ENCODE peak calls at places on chromosome 15, in seven cellular contexts. One of them, this sample, is unnamed.

GRCh38 chr15:47352217-47352616 is 365.1 kb upstream of the SEMA6D start:
- DNase-seq in AG04450: no peak
- DNase-seq in body of pancreas: no peak
- DNase-seq in cardiac fibroblast: no peak
- DNase-seq in uterus: no peak
- DNase-seq in Panc1: no peak
- DNase-seq in GM23248: no peak
- DNase-seq in this sample: no peak

GRCh38 chr15:60520825-60521368 is 42.0 kb upstream of the ICE2 start:
- DNase-seq in AG04450: peak; percentile 47
- DNase-seq in GM23248: peak; percentile 66
- DNase-seq in body of pancreas: peak; percentile 82
- DNase-seq in Panc1: peak; percentile 72
- DNase-seq in uterus: peak; percentile 55
- DNase-seq in cardiac fibroblast: peak; percentile 77
- DNase-seq in this sample: peak; percentile 83

GRCh38 chr15:68592054-68592453 is 13.3 kb downstream of the CORO2B start:
- DNase-seq in AG04450: no peak
- DNase-seq in uterus: no peak
- DNase-seq in GM23248: no peak
- DNase-seq in cardiac fibroblast: no peak
- DNase-seq in Panc1: no peak
- DNase-seq in body of pancreas: no peak
- DNase-seq in this sample: peak; percentile 64

GRCh38 chr15:98147415-98147814 is 186.9 kb downstream of the ARRDC4 start:
- DNase-seq in uterus: no peak
- DNase-seq in GM23248: no peak
- DNase-seq in cardiac fibroblast: no peak
- DNase-seq in body of pancreas: no peak
- DNase-seq in AG04450: no peak
- DNase-seq in Panc1: no peak
- DNase-seq in this sample: no peak

GRCh38 chr15:49423021-49423420 is at the start of gene FGF7:
- DNase-seq in GM23248: peak; percentile 88
- DNase-seq in body of pancreas: no peak
- DNase-seq in Panc1: no peak
- DNase-seq in uterus: peak; percentile 26
- DNase-seq in AG04450: peak; percentile 66
- DNase-seq in cardiac fibroblast: peak; percentile 90
- DNase-seq in this sample: peak; percentile 64

GRCh38 chr15:51368751-51369450 is 27.4 kb downstream of the GLDN start:
- DNase-seq in uterus: no peak
- DNase-seq in AG04450: peak; percentile 81
- DNase-seq in Panc1: peak; percentile 22
- DNase-seq in cardiac fibroblast: peak; percentile 30
- DNase-seq in GM23248: peak; percentile 69
- DNase-seq in body of pancreas: no peak
- DNase-seq in this sample: peak; percentile 70

GRCh38 chr15:51229907-51230328 is 108.5 kb downstream of the CYP19A1 start:
- DNase-seq in body of pancreas: no peak
- DNase-seq in Panc1: no peak
- DNase-seq in cardiac fibroblast: peak; percentile 67
- DNase-seq in GM23248: peak; percentile 72
- DNase-seq in AG04450: no peak
- DNase-seq in uterus: no peak
- DNase-seq in this sample: peak; percentile 66

GRCh38 chr15:52308446-52309153 is 13.0 kb upstream of the MYO5C start:
- DNase-seq in cardiac fibroblast: no peak
- DNase-seq in GM23248: no peak
- DNase-seq in Panc1: no peak
- DNase-seq in body of pancreas: no peak
- DNase-seq in AG04450: no peak
- DNase-seq in uterus: no peak
- DNase-seq in this sample: no peak

GRCh38 chr15:71687902-71688508 is 122.3 kb upstream of the NR2E3 start:
- DNase-seq in GM23248: peak; percentile 56
- DNase-seq in Panc1: no peak
- DNase-seq in cardiac fibroblast: no peak
- DNase-seq in body of pancreas: no peak
- DNase-seq in uterus: no peak
- DNase-seq in AG04450: no peak
- DNase-seq in this sample: peak; percentile 73

GRCh38 chr15:29859981-29860745 is 37.9 kb upstream of the TJP1 start:
- DNase-seq in cardiac fibroblast: peak; percentile 33
- DNase-seq in body of pancreas: no peak
- DNase-seq in Panc1: no peak
- DNase-seq in uterus: no peak
- DNase-seq in AG04450: peak; percentile 49
- DNase-seq in GM23248: peak; percentile 88
- DNase-seq in this sample: peak; percentile 68

GRCh38 chr15:72242775-72243370 is 11.9 kb upstream of the PKM start:
- DNase-seq in body of pancreas: no peak
- DNase-seq in Panc1: no peak
- DNase-seq in uterus: no peak
- DNase-seq in GM23248: no peak
- DNase-seq in AG04450: no peak
- DNase-seq in cardiac fibroblast: no peak
- DNase-seq in this sample: no peak

GRCh38 chr15:43915820-43916660 is 89.2 kb downstream of the WDR76 start:
- DNase-seq in body of pancreas: no peak
- DNase-seq in GM23248: no peak
- DNase-seq in AG04450: no peak
- DNase-seq in Panc1: no peak
- DNase-seq in uterus: peak; percentile 13
- DNase-seq in cardiac fibroblast: no peak
- DNase-seq in this sample: no peak

GRCh38 chr15:63194291-63194681 is 4.9 kb downstream of the RAB8B start:
- DNase-seq in cardiac fibroblast: no peak
- DNase-seq in uterus: no peak
- DNase-seq in AG04450: no peak
- DNase-seq in GM23248: no peak
- DNase-seq in Panc1: no peak
- DNase-seq in body of pancreas: no peak
- DNase-seq in this sample: no peak

GRCh38 chr15:87817553-87817952 is 439.0 kb downstream of the NTRK3 start:
- DNase-seq in Panc1: no peak
- DNase-seq in GM23248: peak; percentile 39
- DNase-seq in uterus: no peak
- DNase-seq in body of pancreas: no peak
- DNase-seq in AG04450: no peak
- DNase-seq in cardiac fibroblast: peak; percentile 18
- DNase-seq in this sample: peak; percentile 30

GRCh38 chr15:59993950-59994401 is 10.1 kb upstream of the FOXB1 start:
- DNase-seq in cardiac fibroblast: no peak
- DNase-seq in AG04450: no peak
- DNase-seq in GM23248: no peak
- DNase-seq in Panc1: no peak
- DNase-seq in uterus: no peak
- DNase-seq in body of pancreas: no peak
- DNase-seq in this sample: no peak

GRCh38 chr15:99073008-99073714 is 31.7 kb upstream of the SYNM start:
- DNase-seq in uterus: no peak
- DNase-seq in cardiac fibroblast: no peak
- DNase-seq in body of pancreas: no peak
- DNase-seq in AG04450: no peak
- DNase-seq in GM23248: no peak
- DNase-seq in Panc1: no peak
- DNase-seq in this sample: peak; percentile 50

GRCh38 chr15:80710635-80711553 is 15.8 kb downstream of the ABHD17C start:
- DNase-seq in body of pancreas: no peak
- DNase-seq in Panc1: no peak
- DNase-seq in AG04450: no peak
- DNase-seq in GM23248: peak; percentile 42
- DNase-seq in uterus: no peak
- DNase-seq in cardiac fibroblast: no peak
- DNase-seq in this sample: no peak

GRCh38 chr15:69629631-69630161 is 177.1 kb downstream of the RPLP1 start:
- DNase-seq in GM23248: no peak
- DNase-seq in cardiac fibroblast: no peak
- DNase-seq in Panc1: no peak
- DNase-seq in body of pancreas: no peak
- DNase-seq in AG04450: no peak
- DNase-seq in uterus: no peak
- DNase-seq in this sample: no peak

GRCh38 chr15:49301562-49301961 is 121.5 kb upstream of the FGF7 start:
- DNase-seq in Panc1: no peak
- DNase-seq in body of pancreas: no peak
- DNase-seq in GM23248: peak; percentile 50
- DNase-seq in uterus: no peak
- DNase-seq in cardiac fibroblast: no peak
- DNase-seq in AG04450: no peak
- DNase-seq in this sample: peak; percentile 17

GRCh38 chr15:52306270-52306669 is 10.7 kb upstream of the MYO5C start:
- DNase-seq in AG04450: peak; percentile 26
- DNase-seq in cardiac fibroblast: peak; percentile 36
- DNase-seq in GM23248: peak; percentile 79
- DNase-seq in uterus: no peak
- DNase-seq in Panc1: peak; percentile 42
- DNase-seq in body of pancreas: no peak
- DNase-seq in this sample: peak; percentile 61

GRCh38 chr15:78750566-78750965 is 60.7 kb downstream of the ADAMTS7 start:
- DNase-seq in body of pancreas: peak; percentile 57
- DNase-seq in cardiac fibroblast: no peak
- DNase-seq in uterus: peak; percentile 20
- DNase-seq in AG04450: no peak
- DNase-seq in GM23248: peak; percentile 55
- DNase-seq in Panc1: no peak
- DNase-seq in this sample: no peak
- H3K4me3 ChIP-seq in body of pancreas: no peak overlapping the region
- H3K4me3 ChIP-seq in cardiac fibroblast: no peak overlapping the region
- H3K4me3 ChIP-seq in uterus: no peak overlapping the region
- H3K4me3 ChIP-seq in AG04450: no peak overlapping the region
- H3K4me3 ChIP-seq in GM23248: peak overlapping the region; percentile 54
- H3K4me3 ChIP-seq in Panc1: peak overlapping the region; percentile 13
- H3K4me3 ChIP-seq in this sample: no peak overlapping the region

GRCh38 chr15:65981837-65982696 is 112.8 kb downstream of the RAB11A start:
- DNase-seq in Panc1: no peak
- DNase-seq in AG04450: no peak
- DNase-seq in GM23248: no peak
- DNase-seq in uterus: no peak
- DNase-seq in body of pancreas: peak; percentile 65
- DNase-seq in cardiac fibroblast: no peak
- DNase-seq in this sample: no peak
- H3K4me3 ChIP-seq in Panc1: peak overlapping the region; percentile 9
- H3K4me3 ChIP-seq in AG04450: no peak overlapping the region
- H3K4me3 ChIP-seq in GM23248: no peak overlapping the region
- H3K4me3 ChIP-seq in uterus: no peak overlapping the region
- H3K4me3 ChIP-seq in body of pancreas: no peak overlapping the region
- H3K4me3 ChIP-seq in cardiac fibroblast: no peak overlapping the region
- H3K4me3 ChIP-seq in this sample: no peak overlapping the region

DNA sequence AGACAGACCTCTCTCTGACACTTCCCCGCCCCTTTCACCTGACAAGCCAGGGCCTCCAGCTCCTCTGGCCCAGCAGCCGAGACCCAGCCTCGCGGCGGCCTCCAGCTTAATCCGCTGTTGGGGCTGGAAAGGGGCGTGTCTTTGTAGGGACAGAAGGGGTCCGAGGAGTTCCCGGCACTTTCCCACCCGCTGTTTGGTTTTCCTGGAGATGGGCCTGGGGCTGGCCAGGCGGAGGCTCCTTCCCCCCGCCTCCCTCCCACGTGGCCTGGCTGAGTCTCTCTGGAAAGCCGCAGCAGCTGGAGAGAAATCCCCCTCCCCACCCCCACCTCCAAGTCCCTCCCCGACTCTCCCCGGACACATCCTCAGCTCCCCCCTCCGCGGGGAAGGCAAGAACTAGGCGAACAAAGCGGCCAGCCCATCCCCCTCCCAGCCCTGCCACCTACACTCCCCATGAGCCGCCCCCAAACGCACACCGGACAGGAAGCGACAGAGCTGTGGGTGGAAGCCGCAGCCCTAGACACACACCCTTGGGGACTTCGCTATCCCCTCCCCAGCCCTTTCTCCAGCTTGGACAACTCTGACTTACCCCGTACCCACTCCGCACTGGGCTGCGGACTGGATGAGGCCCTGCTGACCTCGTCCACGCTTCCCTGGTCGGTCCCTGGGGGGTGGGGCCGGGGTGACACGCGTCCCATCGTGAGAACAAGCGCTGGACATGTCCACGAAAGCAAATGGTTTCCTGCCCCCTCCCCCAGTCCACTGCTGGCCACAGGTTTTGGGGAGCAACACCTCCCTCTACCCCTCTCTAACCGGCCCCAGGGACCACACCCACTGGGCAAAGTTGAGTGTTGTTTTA is 1.2 kb downstream of the IGDCC4 start:
- DNase-seq in Panc1: no peak
- DNase-seq in AG04450: peak; percentile 46
- DNase-seq in GM23248: peak; percentile 23
- DNase-seq in body of pancreas: peak; percentile 43
- DNase-seq in uterus: peak; percentile 54
- DNase-seq in cardiac fibroblast: peak; percentile 29
- DNase-seq in this sample: peak; percentile 67
- H3K4me3 ChIP-seq in Panc1: peak overlapping the region; percentile 50
- H3K4me3 ChIP-seq in AG04450: peak overlapping the region; percentile 68
- H3K4me3 ChIP-seq in GM23248: peak overlapping the region; percentile 73
- H3K4me3 ChIP-seq in body of pancreas: peak overlapping the region; percentile 13
- H3K4me3 ChIP-seq in uterus: peak overlapping the region; percentile 22
- H3K4me3 ChIP-seq in cardiac fibroblast: peak overlapping the region; percentile 33
- H3K4me3 ChIP-seq in this sample: peak overlapping the region; percentile 63

GRCh38 chr15:101488300-101489164 is 975 bp downstream of the PCSK6 start:
- DNase-seq in GM23248: no peak
- DNase-seq in uterus: no peak
- DNase-seq in AG04450: no peak
- DNase-seq in body of pancreas: no peak
- DNase-seq in Panc1: no peak
- DNase-seq in cardiac fibroblast: no peak
- DNase-seq in this sample: no peak

GRCh38 chr15:101490922-101491738 is 1.6 kb upstream of the PCSK6 start:
- DNase-seq in body of pancreas: no peak
- DNase-seq in AG04450: no peak
- DNase-seq in cardiac fibroblast: no peak
- DNase-seq in Panc1: no peak
- DNase-seq in GM23248: peak; percentile 20
- DNase-seq in uterus: no peak
- DNase-seq in this sample: no peak

GRCh38 chr15:101490408-101490891 is 943 bp upstream of the PCSK6 start:
- DNase-seq in uterus: no peak
- DNase-seq in GM23248: no peak
- DNase-seq in body of pancreas: no peak
- DNase-seq in Panc1: no peak
- DNase-seq in AG04450: no peak
- DNase-seq in cardiac fibroblast: no peak
- DNase-seq in this sample: no peak

GRCh38 chr15:101489633-101490407 is at the start of gene PCSK6:
- DNase-seq in cardiac fibroblast: peak; percentile 13
- DNase-seq in Panc1: no peak
- DNase-seq in body of pancreas: peak; percentile 60
- DNase-seq in uterus: no peak
- DNase-seq in AG04450: no peak
- DNase-seq in GM23248: peak; percentile 49
- DNase-seq in this sample: no peak

DNA sequence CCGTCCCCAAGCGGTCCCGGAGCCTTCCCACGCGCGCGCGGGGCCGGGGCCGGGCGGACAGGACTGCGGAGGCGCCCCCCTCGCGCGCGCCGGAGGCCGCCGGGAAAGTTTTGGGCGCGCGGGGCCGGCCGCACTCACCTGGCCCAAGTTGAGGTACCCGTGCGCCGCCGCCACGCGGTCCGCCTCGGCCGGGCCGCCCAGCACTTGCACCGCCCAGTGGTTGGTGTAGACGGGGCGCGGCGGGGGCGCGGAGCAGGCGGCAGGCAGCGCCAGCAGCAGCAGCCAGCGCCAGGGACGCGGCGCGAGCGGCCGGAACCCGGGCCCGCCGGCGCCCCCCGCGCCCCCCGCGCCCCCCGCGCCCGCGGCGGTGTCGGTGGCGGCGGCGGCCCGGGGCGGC is 273 bp downstream of the PCSK6 start:
- DNase-seq in AG04450: no peak
- DNase-seq in Panc1: no peak
- DNase-seq in uterus: no peak
- DNase-seq in body of pancreas: peak; percentile 74
- DNase-seq in cardiac fibroblast: peak; percentile 17
- DNase-seq in GM23248: peak; percentile 42
- DNase-seq in this sample: peak; percentile 7
- H3K4me3 ChIP-seq in AG04450: no peak overlapping the region
- H3K4me3 ChIP-seq in Panc1: peak overlapping the region; percentile 21
- H3K4me3 ChIP-seq in uterus: no peak overlapping the region
- H3K4me3 ChIP-seq in body of pancreas: no peak overlapping the region
- H3K4me3 ChIP-seq in cardiac fibroblast: no peak overlapping the region
- H3K4me3 ChIP-seq in GM23248: no peak overlapping the region
- H3K4me3 ChIP-seq in this sample: no peak overlapping the region

This sample was measured in choroid plexus epithelial cell.